ENCODE peak calls at places on chromosomes 12 and 14, in seven cellular contexts. H is AG08395, N is left colon, T is HT-29, L is NCI-H1417, J is nephron progenitor cell, X is NCI-H748 treated with DMSO at 0.1 percent for 48 hours. B is an unnamed sample.

GRCh38 chr12:56271031-56271430 is 4.3 kb downstream of the COQ10A start:
- DNase-seq in H (peak), N (no peak), T (peak), L (no peak), J (no peak), X (no peak), B (no peak)

GRCh38 chr12:123488539-123489230 is 30.7 kb downstream of the SNRNP35 start:
- DNase-seq in H (no peak), N (no peak), T (no peak), L (no peak), J (peak), X (no peak), B (no peak)

GRCh38 chr14:84237881-84238280 is 1292.1 kb upstream of the FLRT2 start:
- DNase-seq in H (no peak), N (no peak), T (no peak), L (no peak), J (no peak), X (no peak), B (no peak)

GRCh38 chr14:54329082-54329695 is 67.6 kb upstream of the CDKN3 start:
- DNase-seq in H (peak), N (no peak), T (peak), L (peak), J (peak), X (peak), B (peak)

GRCh38 chr14:54090274-54090673 is 133.6 kb upstream of the BMP4 start:
- DNase-seq in H (no peak), N (no peak), T (no peak), L (no peak), J (no peak), X (no peak), B (no peak)

GRCh38 chr12:85872497-85873091 is 1.5 kb upstream of the NTS start:
- DNase-seq in H (peak), N (no peak), T (peak), L (peak), J (no peak), X (peak), B (peak)

GRCh38 chr14:99271951-99272668 is at the start of gene BCL11B:
- DNase-seq in H (peak), N (peak), T (peak), L (peak), J (peak), X (peak), B (peak)

GRCh38 chr14:100891051-100891450 is 12.5 kb downstream of the RTL1 start:
- DNase-seq in H (no peak), N (peak), T (no peak), L (no peak), J (no peak), X (no peak), B (no peak)

GRCh38 chr12:16726879-16727278 is 120.9 kb upstream of the LMO3 start:
- DNase-seq in H (no peak), N (no peak), T (no peak), L (no peak), J (no peak), X (no peak), B (no peak)

GRCh38 chr12:23259558-23259957 is 634.6 kb downstream of the ETNK1 start:
- DNase-seq in H (no peak), N (no peak), T (no peak), L (no peak), J (no peak), X (no peak), B (no peak)

GRCh38 chr12:6452908-6453630 is 1.2 kb downstream of the TAPBPL start:
- DNase-seq in H (no peak), N (peak), T (no peak), L (no peak), J (no peak), X (no peak), B (no peak)

GRCh38 chr12:51388826-51389225 is 2.4 kb downstream of the GALNT6 start:
- DNase-seq in H (no peak), N (no peak), T (no peak), L (no peak), J (no peak), X (no peak), B (no peak)